ENCODE peak calls at places on chromosomes 12 and 14, in six cellular contexts. One of them, this sample, is unnamed.

GRCh38 chr12:52249041-52249461 is 16.0 kb downstream of the KRT7 start:
- DNase-seq in RCC 7860: no peak
- DNase-seq in 8988T: peak; percentile 7
- DNase-seq in EH: peak; percentile 55
- DNase-seq in AG08395: no peak
- DNase-seq in glutamatergic neuron: no peak
- DNase-seq in this sample: no peak

GRCh38 chr12:12534134-12534866 is 28.4 kb downstream of the DUSP16 start:
- DNase-seq in RCC 7860: no peak
- DNase-seq in 8988T: no peak
- DNase-seq in EH: no peak
- DNase-seq in AG08395: no peak
- DNase-seq in glutamatergic neuron: no peak
- DNase-seq in this sample: no peak

GRCh38 chr12:123489580-123489979 is 31.6 kb downstream of the SNRNP35 start:
- DNase-seq in RCC 7860: no peak
- DNase-seq in 8988T: no peak
- DNase-seq in EH: no peak
- DNase-seq in AG08395: no peak
- DNase-seq in glutamatergic neuron: no peak
- DNase-seq in this sample: no peak

GRCh38 chr12:11758838-11759509 is 109.5 kb downstream of the ETV6 start:
- DNase-seq in RCC 7860: no peak
- DNase-seq in 8988T: no peak
- DNase-seq in EH: peak; percentile 74
- DNase-seq in AG08395: no peak
- DNase-seq in glutamatergic neuron: no peak
- DNase-seq in this sample: no peak

GRCh38 chr12:126171936-126172559 is 1106.8 kb downstream of the AACS start:
- DNase-seq in RCC 7860: no peak
- DNase-seq in 8988T: no peak
- DNase-seq in EH: no peak
- DNase-seq in AG08395: no peak
- DNase-seq in glutamatergic neuron: no peak
- DNase-seq in this sample: no peak

GRCh38 chr14:42930058-42930457 is 1323.4 kb downstream of the LRFN5 start:
- DNase-seq in RCC 7860: no peak
- DNase-seq in 8988T: no peak
- DNase-seq in EH: no peak
- DNase-seq in AG08395: no peak
- DNase-seq in glutamatergic neuron: peak; percentile 35
- DNase-seq in this sample: no peak

GRCh38 chr12:78645956-78646355 is 218.6 kb upstream of the SYT1 start:
- DNase-seq in RCC 7860: no peak
- DNase-seq in 8988T: no peak
- DNase-seq in EH: peak; percentile 5
- DNase-seq in AG08395: no peak
- DNase-seq in glutamatergic neuron: no peak
- DNase-seq in this sample: no peak

GRCh38 chr14:78178971-78179370 is 8.8 kb downstream of the NRXN3 start:
- DNase-seq in RCC 7860: no peak
- DNase-seq in 8988T: no peak
- DNase-seq in EH: no peak
- DNase-seq in AG08395: no peak
- DNase-seq in glutamatergic neuron: no peak
- DNase-seq in this sample: no peak

GRCh38 chr12:64691227-64691792 is 67.9 kb downstream of the GNS start:
- DNase-seq in RCC 7860: no peak
- DNase-seq in 8988T: no peak
- DNase-seq in EH: no peak
- DNase-seq in AG08395: no peak
- DNase-seq in glutamatergic neuron: no peak
- DNase-seq in this sample: no peak

GRCh38 chr12:38162708-38163441 is 153.7 kb upstream of the ALG10B start:
- DNase-seq in RCC 7860: no peak
- DNase-seq in 8988T: no peak
- DNase-seq in EH: no peak
- DNase-seq in AG08395: no peak
- DNase-seq in glutamatergic neuron: no peak
- DNase-seq in this sample: no peak

GRCh38 chr12:59388694-59389093 is 207.1 kb upstream of the SLC16A7 start:
- DNase-seq in RCC 7860: no peak
- DNase-seq in 8988T: no peak
- DNase-seq in EH: no peak
- DNase-seq in AG08395: no peak
- DNase-seq in glutamatergic neuron: no peak
- DNase-seq in this sample: no peak

GRCh38 chr12:4771960-4772566 is 51.9 kb downstream of the GALNT8 start:
- DNase-seq in RCC 7860: peak; percentile 35
- DNase-seq in 8988T: peak; percentile 31
- DNase-seq in EH: no peak
- DNase-seq in AG08395: no peak
- DNase-seq in glutamatergic neuron: no peak
- DNase-seq in this sample: no peak

GRCh38 chr14:82394916-82395315 is 861.3 kb upstream of the SEL1L start:
- DNase-seq in RCC 7860: no peak
- DNase-seq in 8988T: no peak
- DNase-seq in EH: no peak
- DNase-seq in AG08395: no peak
- DNase-seq in glutamatergic neuron: no peak
- DNase-seq in this sample: no peak

GRCh38 chr12:4830568-4830967 is 79.1 kb upstream of the KCNA1 start:
- DNase-seq in RCC 7860: no peak
- DNase-seq in 8988T: no peak
- DNase-seq in EH: no peak
- DNase-seq in AG08395: no peak
- DNase-seq in glutamatergic neuron: no peak
- DNase-seq in this sample: no peak

GRCh38 chr12:109779382-109779781 is 53.8 kb downstream of the TRPV4 start:
- DNase-seq in RCC 7860: no peak
- DNase-seq in 8988T: no peak
- DNase-seq in EH: peak; percentile 7
- DNase-seq in AG08395: no peak
- DNase-seq in glutamatergic neuron: no peak
- DNase-seq in this sample: no peak

GRCh38 chr12:29238822-29239291 is 89.8 kb downstream of the FAR2 start:
- DNase-seq in RCC 7860: no peak
- DNase-seq in 8988T: no peak
- DNase-seq in EH: peak; percentile 22
- DNase-seq in AG08395: no peak
- DNase-seq in glutamatergic neuron: no peak
- DNase-seq in this sample: no peak

GRCh38 chr12:71465794-71466193 is 26.2 kb downstream of the LGR5 start:
- DNase-seq in RCC 7860: no peak
- DNase-seq in 8988T: no peak
- DNase-seq in EH: no peak
- DNase-seq in AG08395: no peak
- DNase-seq in glutamatergic neuron: no peak
- DNase-seq in this sample: peak; percentile 16

GRCh38 chr12:43238281-43238680 is 313.7 kb downstream of the ADAMTS20 start:
- DNase-seq in RCC 7860: peak; percentile 14
- DNase-seq in 8988T: no peak
- DNase-seq in EH: no peak
- DNase-seq in AG08395: no peak
- DNase-seq in glutamatergic neuron: no peak
- DNase-seq in this sample: no peak

GRCh38 chr14:91380610-91381371 is 36.8 kb downstream of the CCDC88C start:
- DNase-seq in RCC 7860: no peak
- DNase-seq in 8988T: no peak
- DNase-seq in EH: no peak
- DNase-seq in AG08395: no peak
- DNase-seq in glutamatergic neuron: no peak
- DNase-seq in this sample: peak; percentile 32